ENCODE peak calls at places on chromosomes 6 and 20, in ten cellular contexts. A, H, Q, K, G, C, Z, Y, O and I are unnamed samples.

GRCh38 chr6:159043986-159044385 is 805 bp downstream of the TAGAP start:
- DNase-seq in Z (no peak), Q (no peak), G (no peak), O (no peak), C (no peak), A (no peak), H (no peak), K (no peak), Y (no peak), I (no peak)

GRCh38 chr6:161162722-161163121 is 111.1 kb downstream of the AGPAT4 start:
- DNase-seq in Z (no peak), G (no peak), Y (no peak), C (no peak), Q (no peak), H (no peak), O (no peak), A (no peak), K (no peak), I (no peak)

GRCh38 chr6:22613695-22614094 is 44.3 kb downstream of the HDGFL1 start:
- DNase-seq in C (no peak), O (peak), Q (peak), G (no peak), H (no peak), A (no peak), Z (peak), Y (peak), K (no peak), I (no peak)

GRCh38 chr6:31521835-31522234 is 6.9 kb upstream of the MCCD1 start:
- DNase-seq in Q (no peak), H (no peak), G (no peak), Z (no peak), C (no peak), O (no peak), A (no peak), Y (no peak), K (no peak), I (no peak)

GRCh38 chr20:56429496-56429895 is 17.4 kb downstream of the CASS4 start:
- DNase-seq in H (no peak), O (peak), Y (peak), A (no peak), K (no peak), Z (peak), C (no peak), Q (peak), G (no peak), I (no peak)

GRCh38 chr20:34300809-34301586 is 2.2 kb downstream of the AHCY start:
- DNase-seq in H (no peak), K (no peak), Y (no peak), O (no peak), G (no peak), Z (peak), Q (no peak), A (no peak), C (peak), I (peak)

GRCh38 chr6:128720891-128721290 is 162.0 kb upstream of the LAMA2 start:
- DNase-seq in A (no peak), Z (no peak), Y (no peak), C (peak), G (no peak), K (no peak), H (no peak), O (no peak), Q (no peak), I (no peak)

GRCh38 chr6:2378891-2379652 is 133.7 kb upstream of the GMDS start:
- DNase-seq in Q (peak), K (no peak), O (peak), Y (peak), G (no peak), C (no peak), Z (peak), H (no peak), A (no peak), I (no peak)

GRCh38 chr6:43532201-43532600 is 15.3 kb downstream of the POLR1C start:
- DNase-seq in K (no peak), H (no peak), A (no peak), G (no peak), C (no peak), Z (peak), O (peak), Q (no peak), Y (no peak), I (no peak)

GRCh38 chr6:12288844-12289654 is 1.1 kb upstream of the EDN1 start:
- DNase-seq in H (peak), O (peak), K (peak), Y (peak), Q (peak), G (peak), Z (peak), A (no peak), C (peak), I (peak)

GRCh38 chr6:26161322-26161721 is 74.1 kb downstream of the HFE start:
- DNase-seq in C (no peak), Z (no peak), A (no peak), Q (no peak), H (no peak), Y (no peak), K (no peak), O (no peak), G (no peak), I (no peak)

GRCh38 chr20:34058831-34059230 is 53.2 kb downstream of the EIF2S2 start:
- DNase-seq in Q (peak), C (no peak), A (no peak), Y (no peak), H (no peak), Z (peak), K (no peak), O (no peak), G (no peak), I (no peak)

GRCh38 chr20:48294196-48294595 is 508.9 kb upstream of the SULF2 start:
- DNase-seq in Y (peak), H (no peak), Q (peak), A (no peak), K (no peak), O (peak), G (no peak), C (no peak), Z (peak), I (no peak)

GRCh38 chr6:159095561-159096095 is 50.8 kb upstream of the TAGAP start:
- DNase-seq in H (peak), G (no peak), O (no peak), Z (no peak), C (no peak), Y (no peak), K (no peak), A (no peak), Q (no peak), I (no peak)

GRCh38 chr6:36123270-36124139 is 6.8 kb upstream of the MAPK13 start:
- DNase-seq in O (peak), Q (peak), C (peak), H (peak), Z (peak), G (peak), A (peak), Y (peak), K (peak), I (peak)

GRCh38 chr6:108027054-108027453 is 47.5 kb downstream of the OSTM1 start:
- DNase-seq in C (no peak), Z (peak), G (no peak), H (no peak), O (no peak), Y (no peak), Q (no peak), A (no peak), K (no peak), I (no peak)

GRCh38 chr20:5654557-5654956 is 95.6 kb upstream of the SHLD1 start:
- DNase-seq in O (peak), C (no peak), Z (peak), K (no peak), G (no peak), Y (peak), A (no peak), Q (peak), H (no peak), I (no peak)

GRCh38 chr6:29747688-29748250 is 24.5 kb downstream of the HLA-F start:
- DNase-seq in G (no peak), O (no peak), Y (no peak), Z (no peak), A (no peak), H (no peak), C (peak), Q (no peak), K (no peak), I (no peak)

GRCh38 chr6:144845181-144845580 is 560.0 kb downstream of the UTRN start:
- DNase-seq in H (no peak), Z (no peak), K (no peak), C (no peak), G (no peak), Q (no peak), O (peak), A (no peak), Y (no peak), I (no peak)

GRCh38 chr6:62283828-62284411 is 2.1 kb downstream of the KHDRBS2 start:
- DNase-seq in Q (peak), K (peak), O (peak), A (no peak), H (no peak), Y (peak), C (peak), G (peak), Z (peak), I (peak)

GRCh38 chr6:166989427-166990034 is 9.7 kb upstream of the CEP43 start:
- DNase-seq in Z (peak), G (no peak), Y (no peak), C (peak), H (no peak), A (no peak), K (peak), O (peak), Q (peak), I (peak)

GRCh38 chr20:7375905-7376304 is 564.4 kb downstream of the HAO1 start:
- DNase-seq in Y (no peak), A (no peak), O (no peak), C (peak), Z (peak), K (no peak), H (no peak), Q (peak), G (no peak), I (no peak)

GRCh38 chr6:17812311-17812710 is 105.6 kb upstream of the NUP153 start:
- DNase-seq in K (no peak), G (no peak), O (no peak), C (no peak), Q (no peak), A (no peak), H (no peak), Y (no peak), Z (no peak), I (no peak)

GRCh38 chr6:160395187-160395586 is 47.0 kb downstream of the SLC22A3 start:
- DNase-seq in K (no peak), Y (no peak), Q (no peak), A (no peak), O (no peak), H (no peak), Z (no peak), G (no peak), C (no peak), I (no peak)

GRCh38 chr6:26170951-26171841 is 84.0 kb downstream of the HFE start:
- DNase-seq in Q (no peak), C (no peak), O (no peak), A (no peak), Z (no peak), K (no peak), Y (no peak), G (no peak), H (no peak), I (no peak)

GRCh38 chr6:69827491-69827890 is 30.7 kb upstream of the LMBRD1 start:
- DNase-seq in K (no peak), C (peak), Y (peak), Q (peak), Z (peak), O (peak), G (no peak), H (no peak), A (no peak), I (no peak)

GRCh38 chr6:80642452-80642851 is 536.0 kb downstream of the BCKDHB start:
- DNase-seq in K (no peak), H (no peak), Q (no peak), C (no peak), Y (no peak), Z (peak), A (no peak), G (no peak), O (peak), I (no peak)

GRCh38 chr20:18647777-18648176 is 59.9 kb downstream of the DTD1 start:
- DNase-seq in H (no peak), K (no peak), A (no peak), Q (no peak), C (no peak), Y (no peak), Z (no peak), O (no peak), G (no peak), I (no peak)

GRCh38 chr20:50366270-50367103 is 143.7 kb upstream of the PTPN1 start:
- DNase-seq in C (no peak), O (peak), K (no peak), Y (peak), Q (peak), A (no peak), G (no peak), Z (peak), H (no peak), I (peak)

GRCh38 chr20:14009206-14009605 is 13.9 kb downstream of the MACROD2 start:
- DNase-seq in Q (no peak), Z (peak), C (no peak), A (no peak), Y (no peak), O (no peak), G (no peak), H (no peak), K (no peak), I (no peak)

GRCh38 chr6:3013486-3013885 is 13.8 kb downstream of the NQO2 start:
- DNase-seq in Y (peak), Z (peak), A (peak), H (no peak), O (peak), Q (peak), G (no peak), C (no peak), K (no peak), I (no peak)

GRCh38 chr6:139711714-139712585 is 337.5 kb upstream of the CITED2 start:
- DNase-seq in Z (peak), G (no peak), O (peak), Y (peak), K (no peak), C (no peak), A (no peak), Q (peak), H (no peak), I (no peak)

GRCh38 chr6:108165714-108166663 is at the start of gene NR2E1:
- DNase-seq in Y (no peak), A (no peak), H (peak), O (peak), Z (peak), Q (no peak), C (peak), K (peak), G (no peak), I (no peak)

GRCh38 chr6:5084192-5084786 is 852 bp upstream of the PPP1R3G start:
- DNase-seq in O (no peak), Z (no peak), K (peak), H (no peak), A (peak), Y (no peak), G (no peak), Q (no peak), C (peak), I (no peak)

GRCh38 chr6:7261030-7261841 is 51.8 kb downstream of the SSR1 start:
- DNase-seq in A (peak), Q (peak), K (peak), O (peak), H (peak), Y (peak), Z (peak), C (peak), G (peak), I (peak)

GRCh38 chr20:33653900-33654596 is 8.1 kb upstream of the C20orf144 start:
- DNase-seq in O (no peak), A (no peak), H (peak), C (peak), Z (no peak), K (no peak), G (no peak), Q (no peak), Y (no peak), I (peak)

GRCh38 chr6:131524695-131525336 is 48.2 kb upstream of the ARG1 start:
- DNase-seq in O (no peak), K (no peak), Z (no peak), C (no peak), H (no peak), Y (no peak), Q (no peak), A (no peak), G (no peak), I (no peak)

GRCh38 chr20:58670659-58671058 is 19.6 kb downstream of the STX16 start:
- DNase-seq in Z (no peak), O (no peak), K (no peak), Y (no peak), C (no peak), H (no peak), Q (no peak), A (no peak), G (no peak), I (no peak)

GRCh38 chr6:79377830-79378460 is 143.5 kb upstream of the HMGN3 start:
- DNase-seq in C (peak), H (no peak), O (no peak), Z (peak), Q (peak), Y (peak), A (no peak), G (no peak), K (peak), I (peak)

GRCh38 chr6:77368660-77369313 is 94.5 kb downstream of the HTR1B start:
- DNase-seq in C (peak), Z (peak), K (no peak), G (no peak), Q (peak), O (no peak), A (no peak), H (peak), Y (no peak), I (peak)

GRCh38 chr6:125255201-125255600 is 46.6 kb downstream of the HDDC2 start:
- DNase-seq in K (no peak), Q (no peak), C (no peak), G (no peak), Y (no peak), H (no peak), O (no peak), A (no peak), Z (no peak), I (no peak)
- TF ChIP-seq CTCF in K (no peak), Q (no peak), C (no peak), G (no peak), Y (no peak), H (no peak), O (no peak), A (no peak), Z (no peak), I (no peak)

DNA sequence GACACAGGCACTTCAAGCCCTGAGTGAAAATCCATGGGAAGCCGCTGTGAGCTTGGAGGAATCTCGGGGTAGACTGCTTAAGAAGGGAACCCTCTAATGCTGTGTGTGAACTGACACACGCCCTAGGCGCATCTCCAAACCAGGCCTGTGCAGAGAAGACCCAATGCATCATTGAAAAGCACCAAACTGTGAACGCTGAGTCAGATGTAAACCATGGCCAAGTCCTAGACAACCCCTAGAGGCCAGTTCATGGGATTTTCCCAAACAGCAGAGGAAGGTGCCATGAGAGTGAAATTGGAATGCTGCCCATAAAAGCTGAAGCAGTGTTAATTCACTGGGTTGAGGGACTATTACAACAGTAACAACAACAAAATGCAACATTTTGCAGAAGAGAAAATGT is 296.5 kb downstream of the SMOC2 start:
- DNase-seq in H (no peak), Y (no peak), A (no peak), K (no peak), O (no peak), Z (no peak), C (peak), Q (peak), G (no peak), I (peak)
- TF ChIP-seq CTCF in H (peak), Y (no peak), A (no peak), K (no peak), O (no peak), Z (no peak), C (peak), Q (peak), G (no peak), I (no peak)

GRCh38 chr20:24100370-24101011 is 111.9 kb upstream of the GGTLC1 start:
- DNase-seq in Q (peak), O (peak), G (peak), Z (peak), A (peak), C (peak), Y (peak), H (no peak), K (peak), I (peak)

GRCh38 chr20:24098886-24099285 is 110.3 kb upstream of the GGTLC1 start:
- DNase-seq in Z (peak), K (no peak), C (no peak), Y (peak), A (no peak), O (peak), Q (peak), H (no peak), G (no peak), I (no peak)

GRCh38 chr20:24106155-24106800 is 117.7 kb upstream of the GGTLC1 start:
- DNase-seq in K (no peak), A (no peak), G (no peak), O (no peak), Q (no peak), Z (peak), H (no peak), Y (no peak), C (no peak), I (no peak)

GRCh38 chr20:24102749-24103148 is 114.2 kb upstream of the GGTLC1 start:
- DNase-seq in C (no peak), G (no peak), Z (peak), Q (peak), A (no peak), H (no peak), Y (peak), O (peak), K (no peak), I (no peak)

GRCh38 chr20:24102290-24102689 is 113.7 kb upstream of the GGTLC1 start:
- DNase-seq in Y (peak), G (no peak), H (peak), K (no peak), O (no peak), A (no peak), Z (no peak), Q (no peak), C (peak), I (peak)
- TF ChIP-seq CTCF in Y (peak), G (peak), H (peak), K (no peak), O (peak), A (peak), Z (no peak), Q (peak), C (peak), I (no peak)

GRCh38 chr20:51373713-51374481 is 168.6 kb downstream of the NFATC2 start:
- DNase-seq in O (peak), H (no peak), K (no peak), Y (peak), G (no peak), Q (peak), C (no peak), A (no peak), Z (no peak), I (no peak)

GRCh38 chr20:51371720-51372119 is 170.8 kb downstream of the NFATC2 start:
- DNase-seq in O (no peak), G (no peak), Y (no peak), Z (no peak), C (no peak), Q (no peak), H (no peak), A (no peak), K (no peak), I (no peak)

GRCh38 chr20:51374961-51375360 is 167.6 kb downstream of the NFATC2 start:
- DNase-seq in H (no peak), O (no peak), K (no peak), Q (no peak), Y (no peak), A (no peak), G (no peak), C (no peak), Z (no peak), I (no peak)

GRCh38 chr20:51372966-51373365 is 169.6 kb downstream of the NFATC2 start:
- DNase-seq in A (no peak), Z (no peak), H (no peak), O (no peak), Q (no peak), Y (no peak), C (no peak), K (no peak), G (no peak), I (no peak)

GRCh38 chr20:51372176-51372803 is 170.2 kb downstream of the NFATC2 start:
- DNase-seq in O (peak), Y (peak), K (peak), A (peak), G (peak), H (peak), Z (peak), Q (peak), C (peak), I (peak)
- TF ChIP-seq CTCF in O (peak), Y (peak), K (peak), A (peak), G (peak), H (peak), Z (peak), Q (peak), C (peak), I (peak)